ENCODE peak calls at places on chromosome 21, in six cellular contexts. G is NCI-H510A treated with DMSO at 0.1 percent for 48 hours, A is H1, T is HuH-7, N is endodermal cell, Y is Kasumi-1. O is an unnamed sample.

GRCh38 chr21:26487981-26488480 is 85.1 kb downstream of the CYYR1 start:
- DNase-seq in A (no peak), T (no peak), N (no peak), Y (no peak), G (no peak), O (no peak)

GRCh38 chr21:41478319-41479177 is 29.4 kb downstream of the TMPRSS2 start:
- DNase-seq in G (no peak), N (peak; percentile 54), A (no peak), T (no peak), Y (no peak), O (no peak)

GRCh38 chr21:26332873-26333272 is 162.3 kb upstream of the APP start:
- DNase-seq in A (no peak), Y (no peak), T (no peak), N (peak; percentile 39), G (no peak), O (no peak)

GRCh38 chr21:26776320-26777021 is 68.7 kb downstream of the ADAMTS1 start:
- DNase-seq in Y (no peak), A (no peak), G (no peak), N (no peak), T (no peak), O (peak; percentile 74)

GRCh38 chr21:42737969-42738590 is 84.7 kb downstream of the PDE9A start:
- DNase-seq in G (no peak), T (peak; percentile 61), Y (peak; percentile 56), A (no peak), N (peak; percentile 33), O (no peak)

GRCh38 chr21:35738342-35738961 is 321.9 kb downstream of the SETD4 start:
- DNase-seq in A (no peak), G (no peak), T (no peak), Y (no peak), N (no peak), O (no peak)

GRCh38 chr21:35256468-35256988 is 207.4 kb upstream of the RUNX1 start:
- DNase-seq in A (no peak), G (peak; percentile 98), Y (no peak), N (peak; percentile 57), T (peak; percentile 21), O (peak; percentile 74)

GRCh38 chr21:25563399-25564116 is 43.7 kb downstream of the MRPL39 start:
- DNase-seq in Y (peak; percentile 21), N (no peak), T (no peak), A (no peak), G (no peak), O (peak; percentile 58)

GRCh38 chr21:36976882-36977651 is 10.6 kb upstream of the HLCS start:
- DNase-seq in T (peak; percentile 54), N (peak; percentile 71), G (no peak), A (no peak), Y (peak; percentile 84), O (peak; percentile 70)

GRCh38 chr21:44650973-44651675 is 3.3 kb downstream of the KRTAP12-4 start:
- DNase-seq in Y (no peak), T (no peak), A (no peak), N (no peak), G (no peak), O (no peak)

GRCh38 chr21:34336756-34337391 is 26.9 kb upstream of the KCNE2 start:
- DNase-seq in G (no peak), Y (no peak), A (no peak), T (no peak), N (no peak), O (peak; percentile 68)

GRCh38 chr21:22791986-22792560 is 1793.9 kb downstream of the NCAM2 start:
- DNase-seq in G (peak; percentile 41), A (no peak), N (peak; percentile 42), T (peak; percentile 15), Y (peak; percentile 81), O (peak; percentile 70)

GRCh38 chr21:33383056-33383888 is 19.9 kb upstream of the IFNGR2 start:
- DNase-seq in Y (peak; percentile 80), A (no peak), N (peak; percentile 56), T (no peak), G (no peak), O (peak; percentile 6)

GRCh38 chr21:34157456-34158025 is 84.2 kb downstream of the MRPS6 start:
- DNase-seq in Y (no peak), G (no peak), N (no peak), T (no peak), A (no peak), O (no peak)

GRCh38 chr21:46622226-46622625 is 13.2 kb upstream of the PRMT2 start:
- DNase-seq in N (no peak), T (peak; percentile 47), Y (peak; percentile 97), A (no peak), G (no peak), O (no peak)

GRCh38 chr21:43864806-43865470 is at the start of gene AGPAT3:
- DNase-seq in N (no peak), Y (no peak), A (no peak), T (no peak), G (no peak), O (peak; percentile 60)

O was measured in cardiac muscle cell.